ENCODE peak calls at places on chromosome 18, in six cellular contexts. One of them, this sample, is unnamed.

GRCh38 chr18:34001376-34001775 is 223.3 kb downstream of the NOL4 start:
- DNase-seq in BJ: no peak
- DNase-seq in right atrium auricular region: no peak
- DNase-seq in prostate gland: no peak
- DNase-seq in fibroblast of lung: no peak
- DNase-seq in body of pancreas: no peak
- DNase-seq in this sample: no peak

GRCh38 chr18:51193621-51194287 is 3.7 kb downstream of the MEX3C start:
- DNase-seq in right atrium auricular region: no peak
- DNase-seq in prostate gland: no peak
- DNase-seq in BJ: peak
- DNase-seq in body of pancreas: no peak
- DNase-seq in fibroblast of lung: peak
- DNase-seq in this sample: peak

GRCh38 chr18:811192-812122 is 585 bp downstream of the YES1 start:
- DNase-seq in fibroblast of lung: peak
- DNase-seq in BJ: no peak
- DNase-seq in prostate gland: peak
- DNase-seq in body of pancreas: peak
- DNase-seq in right atrium auricular region: no peak
- DNase-seq in this sample: peak

GRCh38 chr18:43847164-43848091 is 570.1 kb upstream of the SYT4 start:
- DNase-seq in body of pancreas: no peak
- DNase-seq in right atrium auricular region: no peak
- DNase-seq in fibroblast of lung: peak
- DNase-seq in prostate gland: no peak
- DNase-seq in BJ: peak
- DNase-seq in this sample: peak

GRCh38 chr18:3798032-3798431 is 348.1 kb downstream of the TGIF1 start:
- DNase-seq in fibroblast of lung: no peak
- DNase-seq in body of pancreas: no peak
- DNase-seq in prostate gland: no peak
- DNase-seq in right atrium auricular region: no peak
- DNase-seq in BJ: no peak
- DNase-seq in this sample: no peak

GRCh38 chr18:35491689-35492077 is 6.1 kb downstream of the INO80C start:
- DNase-seq in fibroblast of lung: no peak
- DNase-seq in prostate gland: no peak
- DNase-seq in BJ: no peak
- DNase-seq in right atrium auricular region: no peak
- DNase-seq in body of pancreas: no peak
- DNase-seq in this sample: peak

GRCh38 chr18:10419420-10420103 is 34.9 kb upstream of the APCDD1 start:
- DNase-seq in body of pancreas: no peak
- DNase-seq in BJ: no peak
- DNase-seq in fibroblast of lung: peak
- DNase-seq in right atrium auricular region: no peak
- DNase-seq in prostate gland: no peak
- DNase-seq in this sample: peak

GRCh38 chr18:50429207-50429948 is 54.5 kb downstream of the SKA1 start:
- DNase-seq in right atrium auricular region: no peak
- DNase-seq in prostate gland: peak
- DNase-seq in BJ: no peak
- DNase-seq in body of pancreas: peak
- DNase-seq in fibroblast of lung: peak
- DNase-seq in this sample: peak

GRCh38 chr18:7575465-7576026 is 8.4 kb downstream of the PTPRM start:
- DNase-seq in body of pancreas: no peak
- DNase-seq in prostate gland: no peak
- DNase-seq in fibroblast of lung: peak
- DNase-seq in BJ: no peak
- DNase-seq in right atrium auricular region: no peak
- DNase-seq in this sample: peak

GRCh38 chr18:54958711-54959625 is at the start of gene CCDC68:
- DNase-seq in fibroblast of lung: peak
- DNase-seq in body of pancreas: peak
- DNase-seq in BJ: no peak
- DNase-seq in right atrium auricular region: no peak
- DNase-seq in prostate gland: peak
- DNase-seq in this sample: peak

GRCh38 chr18:31497711-31498449 is at the start of gene DSG2:
- DNase-seq in fibroblast of lung: no peak
- DNase-seq in right atrium auricular region: no peak
- DNase-seq in prostate gland: peak
- DNase-seq in body of pancreas: peak
- DNase-seq in BJ: no peak
- DNase-seq in this sample: peak

GRCh38 chr18:25650201-25650941 is 298.4 kb upstream of the ZNF521 start:
- DNase-seq in fibroblast of lung: peak
- DNase-seq in body of pancreas: peak
- DNase-seq in right atrium auricular region: no peak
- DNase-seq in BJ: peak
- DNase-seq in prostate gland: no peak
- DNase-seq in this sample: peak

GRCh38 chr18:65994294-65994693 is 243.5 kb downstream of the CDH7 start:
- DNase-seq in prostate gland: no peak
- DNase-seq in fibroblast of lung: no peak
- DNase-seq in right atrium auricular region: no peak
- DNase-seq in body of pancreas: no peak
- DNase-seq in BJ: no peak
- DNase-seq in this sample: no peak

GRCh38 chr18:12041561-12041960 is 52.1 kb upstream of the ANKRD62 start:
- DNase-seq in fibroblast of lung: peak
- DNase-seq in right atrium auricular region: no peak
- DNase-seq in body of pancreas: no peak
- DNase-seq in BJ: peak
- DNase-seq in prostate gland: no peak
- DNase-seq in this sample: peak

GRCh38 chr18:57970356-57971095 is 73.5 kb upstream of the NEDD4L start:
- DNase-seq in prostate gland: no peak
- DNase-seq in BJ: no peak
- DNase-seq in fibroblast of lung: no peak
- DNase-seq in right atrium auricular region: no peak
- DNase-seq in body of pancreas: no peak
- DNase-seq in this sample: no peak

GRCh38 chr18:9362869-9363268 is 28.3 kb downstream of the TWSG1 start:
- DNase-seq in BJ: no peak
- DNase-seq in body of pancreas: no peak
- DNase-seq in fibroblast of lung: no peak
- DNase-seq in prostate gland: no peak
- DNase-seq in right atrium auricular region: no peak
- DNase-seq in this sample: no peak

GRCh38 chr18:2697184-2697583 is 41.7 kb downstream of the SMCHD1 start:
- DNase-seq in fibroblast of lung: no peak
- DNase-seq in body of pancreas: no peak
- DNase-seq in prostate gland: no peak
- DNase-seq in BJ: no peak
- DNase-seq in right atrium auricular region: no peak
- DNase-seq in this sample: no peak
- H3K4me3 ChIP-seq in fibroblast of lung: no peak
- H3K4me3 ChIP-seq in body of pancreas: no peak
- H3K4me3 ChIP-seq in prostate gland: no peak
- H3K4me3 ChIP-seq in BJ: no peak
- H3K4me3 ChIP-seq in right atrium auricular region: no peak
- H3K4me3 ChIP-seq in this sample: no peak

GRCh38 chr18:59264136-59264571 is 9.1 kb downstream of the RAX start:
- DNase-seq in right atrium auricular region: no peak
- DNase-seq in body of pancreas: no peak
- DNase-seq in BJ: no peak
- DNase-seq in prostate gland: no peak
- DNase-seq in fibroblast of lung: no peak
- DNase-seq in this sample: no peak
- H3K4me3 ChIP-seq in right atrium auricular region: no peak
- H3K4me3 ChIP-seq in body of pancreas: no peak
- H3K4me3 ChIP-seq in BJ: no peak
- H3K4me3 ChIP-seq in prostate gland: no peak
- H3K4me3 ChIP-seq in fibroblast of lung: no peak
- H3K4me3 ChIP-seq in this sample: no peak

DNA sequence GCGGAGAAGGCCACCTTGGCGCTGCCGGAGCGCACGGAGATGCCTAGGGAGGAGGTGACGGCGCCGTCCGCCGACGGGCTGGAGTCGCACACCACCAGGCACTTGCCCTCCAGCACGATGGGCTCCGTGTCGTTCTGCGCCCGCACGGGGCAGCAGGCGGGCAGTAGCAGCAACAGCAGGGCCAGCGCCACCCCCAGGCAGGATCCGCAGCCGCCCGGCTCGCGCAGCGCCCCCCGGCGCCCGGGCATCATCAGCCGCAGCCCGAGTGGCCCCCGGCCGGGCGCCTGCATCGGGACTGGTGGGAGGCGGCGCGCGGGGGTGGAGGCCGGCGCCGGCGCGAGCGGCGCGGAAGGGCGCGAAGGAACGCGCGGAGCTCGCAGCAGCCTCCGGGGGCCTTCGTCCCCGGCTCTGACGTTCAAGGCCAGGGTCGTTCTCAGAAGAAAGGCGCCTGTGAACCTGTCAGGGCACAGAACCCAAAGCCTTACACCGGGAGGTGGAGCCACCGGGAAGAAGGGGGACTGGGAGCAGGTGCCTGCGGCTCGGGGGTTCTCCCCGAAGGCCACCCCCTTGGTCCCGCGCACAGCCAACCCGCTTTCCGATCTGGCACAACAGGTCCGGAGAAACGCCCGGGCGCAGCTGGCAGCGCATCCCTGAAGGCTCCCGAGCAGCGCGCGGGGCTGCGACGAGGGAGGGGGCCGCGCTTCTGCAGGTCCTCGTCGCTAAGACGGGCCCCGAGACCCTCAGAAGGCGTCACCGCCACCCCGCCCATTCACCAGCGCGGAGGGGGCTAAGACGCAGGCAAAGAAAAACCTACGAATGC is 2.1 kb downstream of the CBLN2 start:
- DNase-seq in prostate gland: no peak
- DNase-seq in body of pancreas: no peak
- DNase-seq in BJ: no peak
- DNase-seq in right atrium auricular region: no peak
- DNase-seq in fibroblast of lung: no peak
- DNase-seq in this sample: no peak
- H3K4me3 ChIP-seq in prostate gland: no peak
- H3K4me3 ChIP-seq in body of pancreas: no peak
- H3K4me3 ChIP-seq in BJ: no peak
- H3K4me3 ChIP-seq in right atrium auricular region: peak
- H3K4me3 ChIP-seq in fibroblast of lung: no peak
- H3K4me3 ChIP-seq in this sample: no peak

GRCh38 chr18:75202976-75203375 is 6.0 kb downstream of the PTGR3 start:
- DNase-seq in fibroblast of lung: no peak
- DNase-seq in body of pancreas: no peak
- DNase-seq in right atrium auricular region: no peak
- DNase-seq in prostate gland: no peak
- DNase-seq in BJ: no peak
- DNase-seq in this sample: no peak

GRCh38 chr18:75205760-75206109 is 3.2 kb downstream of the PTGR3 start:
- DNase-seq in body of pancreas: no peak
- DNase-seq in BJ: no peak
- DNase-seq in prostate gland: no peak
- DNase-seq in right atrium auricular region: no peak
- DNase-seq in fibroblast of lung: peak
- DNase-seq in this sample: peak

GRCh38 chr18:75203456-75204261 is 5.3 kb downstream of the PTGR3 start:
- DNase-seq in fibroblast of lung: peak
- DNase-seq in right atrium auricular region: no peak
- DNase-seq in body of pancreas: no peak
- DNase-seq in prostate gland: no peak
- DNase-seq in BJ: no peak
- DNase-seq in this sample: peak

GRCh38 chr18:75204978-75205759 is 3.8 kb downstream of the PTGR3 start:
- DNase-seq in BJ: no peak
- DNase-seq in prostate gland: no peak
- DNase-seq in right atrium auricular region: no peak
- DNase-seq in fibroblast of lung: no peak
- DNase-seq in body of pancreas: no peak
- DNase-seq in this sample: peak

DNA sequence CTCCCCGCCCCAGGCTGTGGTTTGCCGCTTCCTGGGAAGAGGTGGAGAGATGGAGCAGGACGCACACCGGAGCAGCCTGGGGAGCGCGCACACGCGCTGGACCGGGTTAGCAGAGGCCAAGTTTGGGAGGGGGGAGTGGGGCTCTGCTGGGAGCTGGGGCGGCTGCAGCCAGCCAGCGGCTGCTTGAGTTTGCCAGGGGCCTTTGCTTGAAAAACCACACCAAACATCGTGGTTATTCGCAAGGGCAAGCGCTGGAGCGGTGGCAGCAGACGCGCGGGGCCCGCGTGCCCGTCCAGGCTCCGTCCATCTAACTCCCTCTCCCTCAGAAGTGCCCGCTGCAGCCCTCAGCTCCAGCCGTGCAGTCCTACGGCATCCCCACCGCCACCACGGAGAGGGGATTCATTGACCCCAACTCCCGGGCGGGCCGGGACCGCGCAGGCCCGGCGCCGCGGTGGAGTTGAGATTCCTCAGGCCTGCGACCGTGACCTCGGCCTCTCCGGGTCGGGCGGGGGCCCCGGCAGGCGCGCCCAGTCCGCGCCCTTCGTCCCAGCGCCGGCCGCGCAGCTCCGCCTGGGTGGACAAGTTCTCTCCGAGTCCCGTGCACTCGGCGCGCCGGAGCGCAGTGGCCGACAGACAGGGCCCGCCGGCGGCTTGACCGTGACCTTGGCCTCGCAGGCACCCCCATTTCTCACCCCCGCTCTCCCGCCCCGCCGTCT is 4.5 kb downstream of the PTGR3 start:
- DNase-seq in body of pancreas: no peak
- DNase-seq in fibroblast of lung: peak
- DNase-seq in BJ: no peak
- DNase-seq in prostate gland: no peak
- DNase-seq in right atrium auricular region: no peak
- DNase-seq in this sample: peak
- H3K4me3 ChIP-seq in body of pancreas: no peak
- H3K4me3 ChIP-seq in fibroblast of lung: peak
- H3K4me3 ChIP-seq in BJ: peak
- H3K4me3 ChIP-seq in prostate gland: peak
- H3K4me3 ChIP-seq in right atrium auricular region: peak
- H3K4me3 ChIP-seq in this sample: peak

GRCh38 chr18:79395308-79395640 is 456 bp upstream of the NFATC1 start:
- DNase-seq in BJ: no peak
- DNase-seq in body of pancreas: no peak
- DNase-seq in right atrium auricular region: no peak
- DNase-seq in prostate gland: no peak
- DNase-seq in fibroblast of lung: no peak
- DNase-seq in this sample: no peak
- H3K4me3 ChIP-seq in BJ: no peak
- H3K4me3 ChIP-seq in body of pancreas: no peak
- H3K4me3 ChIP-seq in right atrium auricular region: peak
- H3K4me3 ChIP-seq in prostate gland: peak
- H3K4me3 ChIP-seq in fibroblast of lung: no peak
- H3K4me3 ChIP-seq in this sample: peak

GRCh38 chr18:22452226-22452668 is 34.5 kb upstream of the CTAGE1 start:
- DNase-seq in BJ: no peak
- DNase-seq in right atrium auricular region: no peak
- DNase-seq in fibroblast of lung: no peak
- DNase-seq in body of pancreas: no peak
- DNase-seq in prostate gland: no peak
- DNase-seq in this sample: no peak
- H3K4me3 ChIP-seq in BJ: no peak
- H3K4me3 ChIP-seq in right atrium auricular region: no peak
- H3K4me3 ChIP-seq in fibroblast of lung: no peak
- H3K4me3 ChIP-seq in body of pancreas: no peak
- H3K4me3 ChIP-seq in prostate gland: no peak
- H3K4me3 ChIP-seq in this sample: no peak

GRCh38 chr18:22558945-22559385 is 141.2 kb upstream of the CTAGE1 start:
- DNase-seq in body of pancreas: peak
- DNase-seq in BJ: no peak
- DNase-seq in right atrium auricular region: peak
- DNase-seq in prostate gland: peak
- DNase-seq in fibroblast of lung: peak
- DNase-seq in this sample: peak
- H3K4me3 ChIP-seq in body of pancreas: peak
- H3K4me3 ChIP-seq in BJ: peak
- H3K4me3 ChIP-seq in right atrium auricular region: peak
- H3K4me3 ChIP-seq in prostate gland: peak
- H3K4me3 ChIP-seq in fibroblast of lung: peak
- H3K4me3 ChIP-seq in this sample: peak

GRCh38 chr18:23669804-23670203 is 7.1 kb upstream of the ANKRD29 start:
- DNase-seq in fibroblast of lung: no peak
- DNase-seq in right atrium auricular region: no peak
- DNase-seq in BJ: no peak
- DNase-seq in body of pancreas: no peak
- DNase-seq in prostate gland: no peak
- DNase-seq in this sample: no peak
- H3K4me3 ChIP-seq in fibroblast of lung: no peak
- H3K4me3 ChIP-seq in right atrium auricular region: no peak
- H3K4me3 ChIP-seq in BJ: no peak
- H3K4me3 ChIP-seq in body of pancreas: no peak
- H3K4me3 ChIP-seq in prostate gland: no peak
- H3K4me3 ChIP-seq in this sample: no peak

This sample was measured in fibroblast of villous mesenchyme.